ENCODE peak calls at places on chromosomes 7 and 10, in five cellular contexts. H is KBM-7, P is EL, S is NAMALWA, T is OCI-LY7. W is an unnamed sample.

GRCh38 chr7:894927-895450 is 18.6 kb downstream of the GET4 start:
- DNase-seq in P (no peak), T (no peak), H (no peak), S (no peak), W (no peak)

GRCh38 chr10:97267671-97268070 is 24.8 kb downstream of the ARHGAP19 start:
- DNase-seq in H (no peak), T (no peak), P (no peak), S (no peak), W (no peak)

GRCh38 chr7:155815332-155816191 is 3.3 kb upstream of the SHH start:
- DNase-seq in T (peak), H (peak), S (peak), P (peak), W (peak)

GRCh38 chr10:69731698-69732097 is 70.0 kb upstream of the COL13A1 start:
- DNase-seq in T (no peak), H (no peak), S (no peak), P (no peak), W (no peak)

GRCh38 chr7:153190452-153190851 is 430.9 kb downstream of the ACTR3B start:
- DNase-seq in T (peak), H (peak), P (no peak), S (peak), W (no peak)

GRCh38 chr7:45689011-45689796 is 115.0 kb downstream of the ADCY1 start:
- DNase-seq in H (peak), T (no peak), S (no peak), P (peak), W (no peak)

GRCh38 chr7:77482015-77482414 is 55.1 kb upstream of the PTPN12 start:
- DNase-seq in S (no peak), T (no peak), H (no peak), P (no peak), W (no peak)

GRCh38 chr7:48938539-48938938 is 14.2 kb downstream of the CDC14C start:
- DNase-seq in P (no peak), H (no peak), S (no peak), T (no peak), W (no peak)

GRCh38 chr7:33157781-33158180 is 28.4 kb downstream of the BBS9 start:
- DNase-seq in P (no peak), T (no peak), H (no peak), S (no peak), W (no peak)

GRCh38 chr10:131921191-131921590 is 20.4 kb downstream of the PPP2R2D start:
- DNase-seq in P (no peak), H (no peak), S (no peak), T (no peak), W (no peak)

GRCh38 chr10:47225186-47225927 is 74.6 kb upstream of the GDF10 start:
- DNase-seq in S (no peak), T (no peak), P (no peak), H (no peak), W (no peak)

GRCh38 chr7:19404912-19405329 is 259.7 kb upstream of the FERD3L start:
- DNase-seq in H (peak), S (no peak), T (no peak), P (peak), W (peak)

GRCh38 chr7:156064921-156065386 is 252.7 kb upstream of the SHH start:
- DNase-seq in P (no peak), T (no peak), S (no peak), H (no peak), W (no peak)

GRCh38 chr7:17966706-17967105 is 26.4 kb upstream of the SNX13 start:
- DNase-seq in S (no peak), H (no peak), P (no peak), T (no peak), W (no peak)

GRCh38 chr10:15391491-15391890 is 20.4 kb upstream of the FAM171A1 start:
- DNase-seq in T (no peak), S (no peak), H (no peak), P (no peak), W (no peak)

GRCh38 chr10:68423522-68423921 is 16.4 kb upstream of the RUFY2 start:
- DNase-seq in T (no peak), H (no peak), P (no peak), S (no peak), W (no peak)

GRCh38 chr10:132927824-132928223 is 14.5 kb downstream of the CFAP46 start:
- DNase-seq in T (no peak), H (no peak), P (no peak), S (no peak), W (no peak)

GRCh38 chr7:150903627-150904026 is 51.3 kb downstream of the AOC1 start:
- DNase-seq in P (peak), T (no peak), H (no peak), S (no peak), W (no peak)

GRCh38 chr10:12869427-12869826 is 132.1 kb downstream of the CCDC3 start:
- DNase-seq in H (no peak), T (no peak), P (no peak), S (no peak), W (no peak)

GRCh38 chr7:55245271-55245723 is 119.8 kb upstream of the LANCL2 start:
- DNase-seq in P (peak), T (no peak), H (no peak), S (no peak), W (no peak)

GRCh38 chr7:36670585-36671431 is 53.5 kb downstream of the AOAH start:
- DNase-seq in S (peak), P (peak), T (peak), H (peak), W (peak)